ENCODE peak calls at places on chromosome 16, in four cellular contexts. U, I, K and C are unnamed samples.

GRCh38 chr16:20901441-20902112 is 1.0 kb downstream of the LYRM1 start:
- DNase-seq in U (no peak), K (peak), I (peak), C (peak)

GRCh38 chr16:73725147-73725546 is 571.5 kb upstream of the PSMD7 start:
- DNase-seq in U (no peak), K (no peak), I (no peak), C (no peak)

GRCh38 chr16:88907768-88908167 is 41.3 kb upstream of the PABPN1L start:
- DNase-seq in U (no peak), I (no peak), K (no peak), C (no peak)

GRCh38 chr16:57878586-57878985 is 76.3 kb upstream of the KIFC3 start:
- DNase-seq in U (no peak), K (no peak), I (no peak), C (no peak)

GRCh38 chr16:79379083-79379482 is 221.5 kb downstream of the MAF start:
- DNase-seq in K (no peak), U (no peak), I (no peak), C (no peak)

GRCh38 chr16:74865922-74866598 is 91.4 kb upstream of the FA2H start:
- DNase-seq in I (no peak), U (no peak), K (peak), C (no peak)

GRCh38 chr16:19429271-19429670 is 11.6 kb downstream of the TMC5 start:
- DNase-seq in I (no peak), K (no peak), U (no peak), C (no peak)

GRCh38 chr16:8655184-8655717 is 19.2 kb upstream of the ABAT start:
- DNase-seq in U (peak), K (peak), I (peak), C (no peak)

GRCh38 chr16:2008631-2009301 is 855 bp downstream of the ZNF598 start:
- DNase-seq in K (peak), I (peak), U (no peak), C (no peak)

GRCh38 chr16:70688266-70688742 is 2.5 kb upstream of the MTSS2 start:
- DNase-seq in U (no peak), K (no peak), I (no peak), C (no peak)

GRCh38 chr16:1790611-1791255 is 2.8 kb downstream of the IGFALS start:
- DNase-seq in U (no peak), K (no peak), I (no peak), C (no peak)

GRCh38 chr16:16150117-16150877 is 73.0 kb downstream of the ABCC6 start:
- DNase-seq in I (no peak), K (no peak), U (no peak), C (no peak)

GRCh38 chr16:84840687-84841627 is 21.2 kb downstream of the CRISPLD2 start:
- DNase-seq in K (no peak), I (no peak), U (no peak), C (no peak)

GRCh38 chr16:8355714-8356113 is 234.6 kb downstream of the TMEM114 start:
- DNase-seq in I (peak), K (no peak), U (no peak), C (no peak)

GRCh38 chr16:89315791-89316581 is 98.5 kb downstream of the ZNF778 start:
- DNase-seq in K (peak), U (peak), I (peak), C (no peak)

GRCh38 chr16:4320571-4321137 is 4.8 kb downstream of the GLIS2 start:
- DNase-seq in I (no peak), U (no peak), K (no peak), C (no peak)

GRCh38 chr16:54430491-54431030 is 144.0 kb upstream of the IRX3 start:
- DNase-seq in U (no peak), I (no peak), K (peak), C (no peak)
- TF ChIP-seq JUNB in U (no peak), I (no peak), K (no peak), C (no peak)

DNA sequence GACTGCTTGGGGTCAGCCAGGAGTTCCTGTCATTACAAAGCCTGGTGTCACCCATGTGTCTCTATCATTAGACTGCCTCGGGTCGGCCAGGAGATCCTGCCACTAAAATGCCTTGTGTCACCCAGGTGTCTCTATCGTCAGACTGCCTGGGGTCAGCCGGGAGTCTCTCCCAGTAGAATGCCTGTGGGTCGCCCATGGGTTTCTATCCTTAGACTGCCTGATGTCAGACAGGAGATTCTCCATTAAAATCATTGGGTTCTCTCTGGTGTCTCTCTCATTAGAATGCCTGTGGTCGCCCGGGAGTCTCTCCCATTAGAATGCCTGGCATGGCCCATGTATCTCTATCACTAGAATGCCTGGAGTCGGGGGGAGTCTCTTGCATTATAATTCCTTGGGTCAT is 2231.0 kb downstream of the TP53TG3F start:
- DNase-seq in U (no peak), K (no peak), I (no peak), C (no peak)
- TF ChIP-seq HDAC2 in U (no peak), K (no peak), I (no peak), C (no peak)

DNA sequence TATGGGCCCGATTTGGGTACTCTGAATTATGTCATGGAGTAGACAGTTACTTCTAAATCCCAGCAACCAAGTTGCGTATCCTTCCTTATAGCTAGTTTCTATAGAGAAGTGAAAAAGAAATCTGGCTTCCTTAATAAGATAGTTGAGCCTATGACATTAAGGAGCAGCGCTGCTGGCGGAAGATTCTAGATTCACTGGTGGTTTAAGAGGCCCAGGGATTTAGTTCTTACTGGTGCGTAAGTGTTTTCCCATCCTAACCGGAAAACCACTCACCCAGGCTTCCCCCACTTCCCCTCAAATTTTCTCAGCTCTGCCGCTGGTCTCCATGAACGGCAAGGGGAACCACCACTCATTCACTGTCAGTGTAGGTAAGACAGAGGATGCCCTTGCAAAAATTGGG is 230.4 kb downstream of the CPPED1 start:
- DNase-seq in I (no peak), U (peak), K (no peak), C (no peak)
- TF ChIP-seq CHD4 in I (no peak), U (no peak), K (no peak), C (no peak)

DNA sequence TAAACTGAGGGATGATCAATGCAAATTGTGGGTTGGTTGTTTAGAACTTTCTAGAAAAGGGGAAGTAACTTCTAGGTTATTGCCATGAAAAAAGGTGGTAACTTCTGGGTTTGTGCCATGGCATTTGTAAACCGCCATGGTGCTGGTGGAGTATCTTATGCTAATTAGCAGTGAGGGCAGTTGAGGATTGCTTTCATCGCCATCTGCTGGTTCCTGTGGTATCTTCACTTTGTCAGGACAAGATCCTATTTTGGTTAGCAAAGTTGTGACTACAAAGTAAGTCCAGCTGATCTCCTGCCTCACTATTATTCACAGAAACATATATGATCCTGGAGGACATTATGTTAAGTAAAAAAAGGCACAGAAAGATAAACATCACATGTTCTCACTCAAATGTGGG is 1332.3 kb downstream of the CDH11 start:
- DNase-seq in U (no peak), I (no peak), K (no peak), C (no peak)
- TF ChIP-seq JUNB in U (no peak), I (no peak), K (no peak), C (no peak)

GRCh38 chr16:24568392-24568791 is 29.0 kb downstream of the RBBP6 start:
- DNase-seq in K (no peak), I (no peak), U (no peak), C (peak)

DNA sequence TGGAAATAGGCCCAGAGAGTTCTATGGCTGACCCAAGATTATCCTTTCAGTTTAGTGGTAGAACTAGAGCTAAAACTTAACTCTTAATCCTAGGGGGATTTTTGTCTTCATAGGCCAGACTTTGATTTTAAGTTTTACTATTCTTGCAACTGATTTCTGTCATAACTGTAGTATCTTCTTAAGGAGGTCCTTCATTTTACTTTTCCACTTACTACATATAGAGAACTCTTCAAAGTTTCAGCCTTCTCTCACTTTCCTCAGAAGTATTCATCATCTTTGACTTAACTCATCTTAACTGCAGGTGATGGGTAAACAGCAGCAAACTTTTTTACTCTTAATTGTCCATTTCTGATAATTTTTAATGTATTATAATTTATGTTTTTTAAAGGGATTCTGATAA is 23.4 kb downstream of the RBBP6 start:
- DNase-seq in I (no peak), U (no peak), K (no peak), C (no peak)
- TF ChIP-seq HDAC2 in I (no peak), U (no peak), K (no peak), C (no peak)

GRCh38 chr16:68734782-68735181 is 2.3 kb upstream of the CDH1 start:
- DNase-seq in I (no peak), K (no peak), U (no peak), C (no peak)

GRCh38 chr16:68733570-68733969 is 3.5 kb upstream of the CDH1 start:
- DNase-seq in U (no peak), I (no peak), K (no peak), C (no peak)

GRCh38 chr16:68737730-68738590 is 868 bp downstream of the CDH1 start:
- DNase-seq in U (no peak), I (no peak), K (no peak), C (peak)

GRCh38 chr16:68737046-68737729 is at the start of gene CDH1:
- DNase-seq in U (no peak), I (no peak), K (no peak), C (no peak)

DNA sequence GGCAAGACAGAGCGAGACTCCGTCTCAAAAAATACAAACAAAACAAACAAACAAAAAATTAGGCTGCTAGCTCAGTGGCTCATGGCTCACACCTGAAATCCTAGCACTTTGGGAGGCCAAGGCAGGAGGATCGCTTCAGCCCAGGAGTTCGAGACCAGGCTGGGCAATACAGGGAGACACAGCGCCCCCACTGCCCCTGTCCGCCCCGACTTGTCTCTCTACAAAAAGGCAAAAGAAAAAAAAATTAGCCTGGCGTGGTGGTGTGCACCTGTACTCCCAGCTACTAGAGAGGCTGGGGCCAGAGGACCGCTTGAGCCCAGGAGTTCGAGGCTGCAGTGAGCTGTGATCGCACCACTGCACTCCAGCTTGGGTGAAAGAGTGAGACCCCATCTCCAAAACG is 531 bp upstream of the CDH1 start:
- DNase-seq in U (no peak), I (no peak), K (no peak), C (no peak)
- TF ChIP-seq CHD4 in U (no peak), I (no peak), K (no peak), C (no peak)

GRCh38 chr16:5505093-5505887 is 407.7 kb upstream of the EEF2KMT start:
- DNase-seq in I (no peak), K (no peak), U (no peak), C (no peak)

GRCh38 chr16:5500526-5500925 is 402.9 kb upstream of the EEF2KMT start:
- DNase-seq in U (no peak), I (no peak), K (no peak), C (no peak)

GRCh38 chr16:5502944-5503343 is 405.3 kb upstream of the EEF2KMT start:
- DNase-seq in K (no peak), I (no peak), U (no peak), C (no peak)

GRCh38 chr16:5504028-5504758 is 406.6 kb upstream of the EEF2KMT start:
- DNase-seq in K (no peak), U (no peak), I (no peak), C (no peak)

DNA sequence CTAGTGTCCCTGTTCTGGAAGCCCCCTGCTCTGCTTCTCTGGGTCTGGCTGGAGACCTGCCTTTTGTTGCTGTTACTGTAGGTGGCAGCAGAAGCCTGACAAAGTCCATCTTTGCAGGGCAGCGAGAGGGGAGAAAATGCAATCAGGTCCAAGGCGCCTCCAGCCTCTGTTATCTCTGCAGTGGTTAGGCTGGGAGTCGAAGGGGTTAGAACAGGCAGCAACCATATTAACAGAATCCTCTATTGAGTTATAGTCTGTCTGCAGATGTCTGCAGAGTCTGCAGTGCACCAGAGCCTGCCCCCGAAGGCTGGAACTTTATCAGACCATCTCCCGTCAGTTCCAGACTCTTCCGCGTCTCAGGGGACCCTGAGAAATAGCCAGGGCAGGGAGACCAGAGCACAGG is 404.9 kb upstream of the EEF2KMT start:
- DNase-seq in K (peak), U (no peak), I (peak), C (peak)
- TF ChIP-seq JUNB in K (no peak), U (no peak), I (no peak), C (no peak)

GRCh38 chr16:48000622-48001021 is 155.2 kb downstream of the ABCC12 start:
- DNase-seq in U (no peak), I (peak), K (no peak), C (no peak)

GRCh38 chr16:48001306-48001885 is 154.4 kb downstream of the ABCC12 start:
- DNase-seq in U (no peak), I (no peak), K (no peak), C (no peak)

GRCh38 chr16:48008011-48008410 is 147.8 kb downstream of the ABCC12 start:
- DNase-seq in I (no peak), U (no peak), K (no peak), C (no peak)

DNA sequence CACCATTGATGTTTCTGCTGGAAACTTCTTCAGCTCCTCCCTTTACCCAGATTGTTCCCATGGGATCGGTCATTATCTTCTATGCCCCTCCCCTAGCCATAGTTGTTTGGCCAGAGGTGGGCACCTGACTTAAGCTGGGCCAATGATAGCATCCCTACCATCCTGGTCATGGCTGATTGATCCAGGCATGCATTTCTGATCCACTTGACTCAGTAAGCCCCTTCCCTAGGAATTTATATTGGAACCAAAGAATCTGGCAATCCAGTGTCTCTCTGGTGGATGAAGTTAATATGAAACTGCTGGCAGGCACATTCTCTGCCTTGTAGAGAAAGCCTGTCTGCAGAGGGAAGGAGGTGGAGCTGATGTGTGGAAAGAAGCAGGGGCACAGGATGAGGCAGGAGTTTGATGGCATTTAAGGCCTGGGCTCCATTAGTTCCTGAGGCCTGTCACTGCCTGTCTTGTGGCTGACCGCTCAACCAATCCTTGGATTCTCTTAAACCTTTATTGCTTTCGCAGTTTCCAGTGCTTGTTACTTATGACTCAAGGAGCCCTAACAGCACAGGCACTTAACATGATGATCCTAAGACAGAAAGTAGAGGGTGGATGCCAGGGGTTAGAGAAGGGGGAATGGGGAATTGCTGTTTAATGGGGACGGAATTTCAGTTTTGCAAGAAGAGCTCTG is 152.4 kb downstream of the ABCC12 start:
- DNase-seq in I (no peak), U (no peak), K (no peak), C (no peak)
- TF ChIP-seq HDAC2 in I (no peak), U (no peak), K (no peak), C (no peak)

GRCh38 chr16:77437859-77438258 is 3.0 kb upstream of the ADAMTS18 start:
- DNase-seq in U (no peak), I (no peak), K (no peak), C (peak)
- TF ChIP-seq CHD4 in U (no peak), I (no peak), K (no peak), C (no peak)

GRCh38 chr16:23330161-23330560 is 28.1 kb downstream of the SCNN1B start:
- DNase-seq in K (no peak), U (no peak), I (no peak), C (no peak)
- TF ChIP-seq JUNB in K (no peak), U (no peak), I (no peak), C (no peak)